ENCODE peak calls at places on chromosome 16, in seven cellular contexts. V is fibroblast of lung; B is NCI-H1092; T is activated CD8-positive, alpha-beta memory T cell treated with anti-CD3 and anti-CD28 coated beads for 4 hours; I is NCI-H1436 treated with DMSO at 0.1 percent for 48 hours; X is SHP77; Z is non-pigmented ciliary epithelial cell. G is an unnamed sample.

GRCh38 chr16:22388101-22388644 is 13.8 kb upstream of the CDR2 start:
- DNase-seq in Z (no peak), I (no peak), T (no peak), X (no peak), V (peak), B (no peak), G (no peak)

GRCh38 chr16:6297666-6298435 is 1034.8 kb upstream of the RBFOX1 start:
- DNase-seq in I (no peak), T (no peak), B (no peak), V (no peak), Z (no peak), X (no peak), G (no peak)

GRCh38 chr16:24646646-24646995 is 82.8 kb upstream of the TNRC6A start:
- DNase-seq in B (no peak), T (no peak), V (no peak), X (no peak), I (no peak), Z (no peak), G (no peak)

GRCh38 chr16:26531290-26531730 is 535.4 kb upstream of the C16orf82 start:
- DNase-seq in I (no peak), V (no peak), B (no peak), Z (no peak), T (no peak), X (no peak), G (no peak)

GRCh38 chr16:28326881-28327610 is 34.7 kb downstream of the SBK1 start:
- DNase-seq in V (peak), B (no peak), X (peak), Z (no peak), T (no peak), I (no peak), G (no peak)

GRCh38 chr16:84785843-84786538 is 33.8 kb upstream of the CRISPLD2 start:
- DNase-seq in X (peak), V (peak), B (peak), T (no peak), Z (no peak), I (no peak), G (no peak)

GRCh38 chr16:83581082-83581481 is 226.7 kb upstream of the HSBP1 start:
- DNase-seq in V (no peak), I (no peak), X (no peak), T (no peak), B (no peak), Z (no peak), G (no peak)

GRCh38 chr16:54886078-54886477 is 44.6 kb upstream of the IRX5 start:
- DNase-seq in I (no peak), Z (no peak), X (no peak), B (no peak), V (no peak), T (no peak), G (no peak)

GRCh38 chr16:1002399-1003161 is 21.0 kb downstream of the SOX8 start:
- DNase-seq in V (peak), B (no peak), X (peak), T (peak), I (no peak), Z (peak), G (no peak)

GRCh38 chr16:53740933-53741531 is 37.1 kb downstream of the FTO start:
- DNase-seq in V (no peak), I (no peak), T (no peak), X (no peak), B (no peak), Z (no peak), G (no peak)

GRCh38 chr16:82641336-82641984 is 14.7 kb downstream of the CDH13 start:
- DNase-seq in Z (no peak), V (peak), X (no peak), T (no peak), I (no peak), B (no peak), G (no peak)

GRCh38 chr16:85394511-85395206 is 218.5 kb upstream of the GSE1 start:
- DNase-seq in X (no peak), Z (no peak), V (no peak), T (no peak), B (no peak), I (peak), G (no peak)

GRCh38 chr16:78368121-78369102 is 269.0 kb downstream of the WWOX start:
- DNase-seq in T (no peak), V (no peak), X (no peak), B (no peak), Z (no peak), I (no peak), G (no peak)

GRCh38 chr16:85084841-85085535 is 27.3 kb downstream of the CIBAR2 start:
- DNase-seq in T (no peak), X (no peak), I (no peak), V (no peak), Z (no peak), B (no peak), G (no peak)

GRCh38 chr16:7330709-7331108 is 1.9 kb upstream of the RBFOX1 start:
- DNase-seq in I (no peak), B (no peak), Z (no peak), T (no peak), X (no peak), V (no peak), G (no peak)

GRCh38 chr16:8346291-8346690 is 244.0 kb downstream of the TMEM114 start:
- DNase-seq in X (no peak), V (no peak), I (no peak), T (no peak), B (no peak), Z (no peak), G (peak)

GRCh38 chr16:30637952-30638351 is 12.8 kb upstream of the PRR14 start:
- DNase-seq in V (peak), B (peak), I (peak), T (no peak), X (peak), Z (no peak), G (no peak)

GRCh38 chr16:86515780-86516617 is 5.7 kb downstream of the FOXF1 start:
- DNase-seq in Z (no peak), I (no peak), X (no peak), T (no peak), B (no peak), V (no peak), G (peak)

GRCh38 chr16:69410285-69410990 is 14.0 kb upstream of the CYB5B start:
- DNase-seq in X (no peak), B (no peak), I (no peak), V (peak), Z (no peak), T (no peak), G (no peak)

GRCh38 chr16:67562526-67562917 is at the start of gene CTCF:
- DNase-seq in X (peak), B (peak), I (no peak), V (peak), T (peak), Z (no peak), G (no peak)

GRCh38 chr16:53827741-53828140 is 123.8 kb downstream of the FTO start:
- DNase-seq in Z (no peak), X (no peak), B (no peak), T (no peak), I (no peak), V (no peak), G (peak)

GRCh38 chr16:15865742-15866141 is 8.9 kb upstream of the MYH11 start:
- DNase-seq in T (no peak), V (peak), X (no peak), B (no peak), Z (no peak), I (no peak), G (no peak)

GRCh38 chr16:67961551-67961957 is 6.9 kb downstream of the SLC12A4 start:
- DNase-seq in V (no peak), Z (no peak), B (peak), T (no peak), I (no peak), X (peak), G (no peak)

GRCh38 chr16:54286330-54287017 is at the start of gene IRX3:
- DNase-seq in X (no peak), B (peak), T (no peak), V (peak), Z (no peak), I (peak), G (peak)

GRCh38 chr16:85628651-85629050 is 15.5 kb downstream of the GSE1 start:
- DNase-seq in T (no peak), X (no peak), V (no peak), Z (no peak), I (no peak), B (no peak), G (no peak)

GRCh38 chr16:75385507-75386152 is 47.7 kb downstream of the CFDP1 start:
- DNase-seq in I (peak), B (peak), Z (no peak), X (peak), V (peak), T (no peak), G (peak)

GRCh38 chr16:75070055-75070841 is 46.3 kb downstream of the LDHD start:
- DNase-seq in I (no peak), Z (no peak), B (no peak), V (peak), X (no peak), T (no peak), G (no peak)

GRCh38 chr16:67537636-67538591 is 9.3 kb downstream of the RIPOR1 start:
- DNase-seq in Z (no peak), B (no peak), I (no peak), T (peak), X (no peak), V (no peak), G (no peak)

GRCh38 chr16:79013004-79013403 is 587.5 kb downstream of the MAF start:
- DNase-seq in T (no peak), B (no peak), I (no peak), X (no peak), V (no peak), Z (no peak), G (no peak)

GRCh38 chr16:2324296-2324859 is 16.1 kb downstream of the ABCA3 start:
- DNase-seq in T (no peak), V (no peak), Z (no peak), B (no peak), X (no peak), I (no peak), G (no peak)

GRCh38 chr16:21301168-21301894 is 23.2 kb upstream of the CRYM start:
- DNase-seq in I (peak), Z (no peak), B (peak), V (peak), X (peak), T (no peak), G (peak)

GRCh38 chr16:635573-636205 is 416 bp downstream of the METTL26 start:
- DNase-seq in Z (no peak), B (no peak), I (no peak), T (no peak), X (no peak), V (no peak), G (no peak)

GRCh38 chr16:88454315-88455057 is 1.4 kb downstream of the ZFPM1 start:
- DNase-seq in Z (no peak), I (no peak), X (no peak), T (no peak), B (no peak), V (no peak), G (no peak)

GRCh38 chr16:58243528-58244004 is 45.7 kb upstream of the CSNK2A2 start:
- DNase-seq in X (no peak), B (no peak), I (no peak), T (no peak), Z (no peak), V (no peak), G (no peak)

GRCh38 chr16:56998352-56998751 is 9.0 kb downstream of the NLRC5 start:
- DNase-seq in Z (no peak), B (no peak), I (no peak), V (no peak), T (no peak), X (no peak), G (no peak)

GRCh38 chr16:31138621-31139578 is 3.4 kb upstream of the PRSS8 start:
- DNase-seq in I (no peak), B (no peak), Z (no peak), V (peak), X (no peak), T (no peak), G (no peak)

GRCh38 chr16:84207869-84208268 is 16.9 kb downstream of the ADAD2 start:
- DNase-seq in I (no peak), Z (no peak), V (no peak), X (no peak), T (no peak), B (no peak), G (no peak)

GRCh38 chr16:13660807-13661206 is 259.1 kb upstream of the ERCC4 start:
- DNase-seq in B (no peak), V (no peak), T (no peak), Z (no peak), I (no peak), X (no peak), G (no peak)

GRCh38 chr16:56675685-56676210 is 6.1 kb downstream of the MT1H start:
- DNase-seq in V (no peak), I (no peak), B (no peak), Z (no peak), T (no peak), X (no peak), G (no peak)

GRCh38 chr16:83973581-83974385 is 5.7 kb downstream of the NECAB2 start:
- DNase-seq in T (no peak), B (no peak), I (no peak), X (no peak), V (no peak), Z (no peak), G (no peak)

G was measured in neuronal stem cell.